ENCODE peak calls at places on chromosomes 4 and X, in eight cellular contexts. K, W, N, P, Z, X, D and H are unnamed samples.

GRCh38 chr4:168557658-168558057 is 60.8 kb downstream of the PALLD start:
- DNase-seq in X (no peak), K (no peak), Z (no peak), D (no peak), P (no peak), N (no peak), W (no peak), H (no peak)

GRCh38 chrX:20061869-20062254 is 54.8 kb downstream of the MAP7D2 start:
- DNase-seq in X (no peak), W (peak; percentile 60), D (peak; percentile 37), Z (no peak), P (no peak), K (no peak), N (peak; percentile 60), H (no peak)

GRCh38 chr4:40240040-40240653 is 43.3 kb downstream of the RHOH start:
- DNase-seq in P (no peak), K (no peak), Z (no peak), D (no peak), N (no peak), X (no peak), W (no peak), H (no peak)

GRCh38 chr4:83989835-83990234 is 453.9 kb downstream of the GPAT3 start:
- DNase-seq in N (no peak), Z (no peak), X (no peak), D (no peak), W (no peak), P (no peak), K (no peak), H (no peak)

GRCh38 chrX:107736781-107737531 is 38.6 kb downstream of the TSC22D3 start:
- DNase-seq in D (no peak), X (no peak), P (no peak), Z (no peak), N (no peak), K (peak; percentile 99), W (no peak), H (no peak)

GRCh38 chr4:26321326-26322276 is 787 bp downstream of the RBPJ start:
- DNase-seq in Z (peak; percentile 55), D (no peak), K (peak; percentile 75), P (peak; percentile 4), N (peak; percentile 27), W (no peak), X (peak; percentile 63), H (peak; percentile 77)

GRCh38 chr4:169151671-169152070 is 119.1 kb downstream of the SH3RF1 start:
- DNase-seq in N (peak; percentile 50), X (no peak), Z (no peak), W (no peak), D (peak; percentile 18), K (no peak), P (no peak), H (no peak)

GRCh38 chr4:173009129-173009823 is 159.3 kb upstream of the GALNT7 start:
- DNase-seq in P (no peak), Z (no peak), W (no peak), X (no peak), K (no peak), D (no peak), N (no peak), H (no peak)

GRCh38 chr4:53656421-53656981 is 65.2 kb upstream of the LNX1 start:
- DNase-seq in Z (no peak), D (peak; percentile 74), N (peak; percentile 85), X (no peak), W (peak; percentile 70), K (no peak), P (no peak), H (no peak)

GRCh38 chr4:56626420-56626819 is 54.7 kb downstream of the HOPX start:
- DNase-seq in W (no peak), Z (no peak), X (no peak), K (no peak), P (no peak), D (no peak), N (no peak), H (no peak)

GRCh38 chrX:54479471-54480122 is 16.4 kb downstream of the FGD1 start:
- DNase-seq in D (no peak), Z (no peak), W (no peak), X (no peak), N (no peak), P (no peak), K (peak; percentile 83), H (peak; percentile 32)

GRCh38 chrX:13119386-13119785 is 75.0 kb upstream of the FAM9C start:
- DNase-seq in P (no peak), X (no peak), Z (no peak), W (peak; percentile 45), N (peak; percentile 53), K (no peak), D (no peak), H (no peak)

GRCh38 chr4:108168672-108169562 is at the start of gene LEF1:
- DNase-seq in D (peak; percentile 31), X (peak; percentile 57), N (peak; percentile 9), Z (peak; percentile 80), P (no peak), K (peak; percentile 89), W (no peak), H (peak; percentile 64)

GRCh38 chrX:131677655-131678628 is 134.1 kb downstream of the OR13H1 start:
- DNase-seq in W (no peak), Z (no peak), K (peak; percentile 88), X (no peak), D (no peak), P (peak; percentile 50), N (peak; percentile 5), H (peak; percentile 49)

GRCh38 chrX:154120567-154120966 is 23.1 kb upstream of the MECP2 start:
- DNase-seq in Z (no peak), P (no peak), W (no peak), N (no peak), X (no peak), D (no peak), K (no peak), H (no peak)

GRCh38 chrX:46831620-46832327 is 5.1 kb upstream of the RP2 start:
- DNase-seq in P (no peak), Z (no peak), D (peak; percentile 42), W (peak; percentile 38), X (no peak), N (peak; percentile 35), K (no peak), H (no peak)

GRCh38 chrX:154593201-154593600 is 8.3 kb downstream of the CTAG1A start:
- DNase-seq in X (no peak), K (no peak), P (no peak), D (no peak), W (no peak), Z (no peak), N (no peak), H (no peak)

GRCh38 chr4:107210450-107211239 is 174.5 kb upstream of the DKK2 start:
- DNase-seq in N (peak; percentile 48), K (peak; percentile 47), Z (no peak), D (peak; percentile 19), X (no peak), P (peak; percentile 3), W (peak; percentile 26), H (no peak)

GRCh38 chr4:157128395-157128794 is 52.4 kb downstream of the GLRB start:
- DNase-seq in Z (no peak), X (no peak), K (no peak), W (peak; percentile 43), P (peak; percentile 31), D (peak; percentile 40), N (peak; percentile 54), H (no peak)
- TF ChIP-seq CTCF in Z (no peak), X (no peak), K (peak; percentile 59), W (peak; percentile 74), P (no peak), D (peak; percentile 65), N (peak; percentile 67), H (no peak)

GRCh38 chr4:112214397-112215264 is 17.0 kb upstream of the AP1AR start:
- DNase-seq in K (no peak), X (no peak), N (peak; percentile 31), W (peak; percentile 19), D (no peak), Z (no peak), P (no peak), H (no peak)
- TF ChIP-seq CTCF in K (peak; percentile 51), X (no peak), N (peak; percentile 49), W (peak; percentile 74), D (peak; percentile 40), Z (peak; percentile 51), P (peak; percentile 21), H (peak; percentile 29)

GRCh38 chr4:962231-963208 is 10.8 kb downstream of the DGKQ start:
- DNase-seq in W (no peak), N (no peak), K (peak; percentile 68), X (peak; percentile 86), P (no peak), Z (no peak), D (no peak), H (peak; percentile 15)
- TF ChIP-seq CTCF in W (no peak), N (no peak), K (peak; percentile 48), X (no peak), P (no peak), Z (no peak), D (no peak), H (no peak)

GRCh38 chrX:133674726-133675470 is 259.6 kb upstream of the GPC4 start:
- DNase-seq in X (no peak), W (no peak), K (peak; percentile 70), D (no peak), N (no peak), Z (no peak), P (peak; percentile 74), H (no peak)
- TF ChIP-seq CTCF in X (no peak), W (no peak), K (no peak), D (no peak), N (no peak), Z (no peak), P (no peak), H (no peak)

GRCh38 chr4:154608555-154609252 is 3.8 kb downstream of the FGG start:
- DNase-seq in N (no peak), X (no peak), K (no peak), W (no peak), D (no peak), Z (no peak), P (no peak), H (no peak)
- TF ChIP-seq CTCF in N (no peak), X (no peak), K (no peak), W (no peak), D (no peak), Z (no peak), P (no peak), H (no peak)

GRCh38 chr4:24734511-24734910 is 60.9 kb upstream of the SOD3 start:
- DNase-seq in D (no peak), W (no peak), X (no peak), N (peak; percentile 77), P (no peak), Z (no peak), K (no peak), H (no peak)

GRCh38 chr4:24741915-24742314 is 53.5 kb upstream of the SOD3 start:
- DNase-seq in X (peak; percentile 27), P (no peak), Z (no peak), W (no peak), K (no peak), D (no peak), N (no peak), H (no peak)

GRCh38 chr4:24730256-24731001 is 64.9 kb upstream of the SOD3 start:
- DNase-seq in N (peak; percentile 87), P (no peak), D (peak; percentile 64), W (no peak), X (peak; percentile 35), Z (no peak), K (no peak), H (no peak)

GRCh38 chr4:24731448-24731847 is 63.9 kb upstream of the SOD3 start:
- DNase-seq in X (no peak), W (no peak), D (no peak), Z (no peak), N (no peak), K (no peak), P (no peak), H (no peak)

GRCh38 chr4:24736066-24736465 is 59.3 kb upstream of the SOD3 start:
- DNase-seq in Z (no peak), X (peak; percentile 41), P (peak; percentile 6), D (peak; percentile 13), N (no peak), K (peak; percentile 74), W (peak; percentile 22), H (no peak)
- TF ChIP-seq CTCF in Z (no peak), X (no peak), P (no peak), D (peak; percentile 34), N (peak; percentile 30), K (peak; percentile 79), W (peak; percentile 76), H (no peak)